ENCODE peak calls at places on chromosomes 6 and 20, in ten cellular contexts. X is WTC11; K is astrocyte of the spinal cord; O is EH; V is choroid plexus epithelial cell; H is KG1; U is GM04504; N is T-helper 2 cell; R is activated naive CD8-positive, alpha-beta T cell treated with anti-CD3 and anti-CD28 coated beads, Interleukin-2, amount 50 U/mL, for 24 hours; F is NCI-H2081. D is an unnamed sample.
A peak's percentile ranks its signal among the peaks of the same experiment; 100 is the strongest.

GRCh38 chr6:97440590-97441176 is 157.7 kb upstream of the MMS22L start:
- DNase-seq in O (peak; percentile 31), V (peak; percentile 63), R (no peak), K (peak; percentile 38), N (no peak), H (no peak), U (peak; percentile 5), F (peak; percentile 82), X (peak; percentile 42), D (peak; percentile 18)

GRCh38 chr6:170265655-170266054 is 25.2 kb downstream of the DLL1 start:
- DNase-seq in V (no peak), F (peak; percentile 80), H (no peak), N (no peak), U (no peak), X (no peak), K (no peak), R (no peak), O (no peak), D (no peak)

GRCh38 chr6:34585512-34586045 is 29.4 kb upstream of the SPDEF start:
- DNase-seq in N (no peak), H (no peak), O (peak; percentile 28), U (peak; percentile 24), V (peak; percentile 38), F (no peak), K (no peak), X (no peak), R (no peak), D (peak; percentile 13)

GRCh38 chr6:30556006-30556713 is at the start of gene GNL1:
- DNase-seq in O (peak; percentile 82), R (peak; percentile 99), X (peak; percentile 97), U (peak; percentile 65), N (peak; percentile 99), V (peak; percentile 95), H (peak; percentile 96), F (peak; percentile 90), K (peak; percentile 93), D (peak; percentile 72)

GRCh38 chr6:13256614-13257013 is 71.7 kb downstream of the TBC1D7 start:
- DNase-seq in V (no peak), R (no peak), F (no peak), X (no peak), U (no peak), H (no peak), K (no peak), N (no peak), O (peak; percentile 50), D (no peak)

GRCh38 chr20:48742233-48742632 is 85.6 kb downstream of the PREX1 start:
- DNase-seq in U (no peak), O (no peak), R (no peak), H (no peak), F (no peak), N (no peak), V (no peak), X (no peak), K (no peak), D (no peak)

GRCh38 chr20:63626424-63627128 is at the start of gene GMEB2:
- DNase-seq in F (peak; percentile 83), R (peak; percentile 78), O (peak; percentile 74), N (no peak), V (peak; percentile 69), K (no peak), H (no peak), X (no peak), U (peak; percentile 34), D (no peak)

GRCh38 chr20:5767493-5768098 is 17.4 kb downstream of the SHLD1 start:
- DNase-seq in X (no peak), U (no peak), F (no peak), R (no peak), O (no peak), N (no peak), H (no peak), K (no peak), V (no peak), D (no peak)

GRCh38 chr20:47089151-47089550 is 194.5 kb downstream of the EYA2 start:
- DNase-seq in K (no peak), R (no peak), U (no peak), H (no peak), V (no peak), O (no peak), F (no peak), X (no peak), N (no peak), D (no peak)

GRCh38 chr6:56490994-56491393 is 151.7 kb downstream of the DST start:
- DNase-seq in O (peak; percentile 58), F (no peak), R (no peak), U (peak; percentile 19), X (no peak), N (no peak), H (no peak), V (peak; percentile 73), K (peak; percentile 53), D (no peak)

GRCh38 chr6:34671801-34672656 is 24.5 kb downstream of the ILRUN start:
- DNase-seq in U (no peak), H (no peak), F (no peak), V (peak; percentile 33), K (no peak), X (no peak), O (peak; percentile 64), N (peak; percentile 78), R (peak; percentile 65), D (peak; percentile 53)

GRCh38 chr20:64239449-64240242 is 15.9 kb upstream of the PCMTD2 start:
- DNase-seq in X (no peak), N (no peak), F (no peak), U (no peak), K (no peak), H (no peak), O (no peak), R (no peak), V (no peak), D (no peak)

GRCh38 chr20:49517509-49518100 is 35.1 kb upstream of the KCNB1 start:
- DNase-seq in H (no peak), K (no peak), R (no peak), X (no peak), O (no peak), F (no peak), U (no peak), V (no peak), N (no peak), D (peak; percentile 9)

GRCh38 chr6:139510040-139510815 is 135.8 kb upstream of the CITED2 start:
- DNase-seq in O (no peak), N (no peak), F (no peak), R (no peak), K (no peak), H (no peak), V (no peak), X (no peak), U (no peak), D (no peak)

GRCh38 chr6:41092421-41093140 is 19.8 kb downstream of the NFYA start:
- DNase-seq in N (no peak), U (no peak), H (no peak), O (peak; percentile 41), V (peak; percentile 72), R (no peak), K (peak; percentile 20), F (no peak), X (no peak), D (no peak)

GRCh38 chr6:170451762-170452651 is 101.1 kb downstream of the PSMB1 start:
- DNase-seq in X (no peak), R (no peak), U (no peak), O (no peak), V (no peak), N (no peak), K (no peak), F (no peak), H (no peak), D (no peak)

GRCh38 chr6:65202738-65203137 is 504.3 kb downstream of the EYS start:
- DNase-seq in O (no peak), F (no peak), X (no peak), R (no peak), H (no peak), U (no peak), K (no peak), N (no peak), V (no peak), D (no peak)

GRCh38 chr6:13229205-13230085 is 98.9 kb downstream of the TBC1D7 start:
- DNase-seq in U (no peak), X (peak; percentile 22), N (peak; percentile 79), V (peak; percentile 39), H (no peak), R (peak; percentile 16), K (no peak), O (peak; percentile 46), F (peak; percentile 17), D (no peak)

GRCh38 chr20:3739926-3740599 is 7.6 kb downstream of the HSPA12B start:
- DNase-seq in X (no peak), R (no peak), U (no peak), O (no peak), V (no peak), N (no peak), H (no peak), K (no peak), F (no peak), D (no peak)

GRCh38 chr20:59365611-59366284 is 65.3 kb downstream of the EDN3 start:
- DNase-seq in F (no peak), U (no peak), O (no peak), K (no peak), H (no peak), V (no peak), N (no peak), X (no peak), R (no peak), D (no peak)

GRCh38 chr6:24910331-24910849 is 25.4 kb downstream of the RIPOR2 start:
- DNase-seq in H (no peak), F (no peak), R (peak; percentile 66), O (peak; percentile 51), U (no peak), V (peak; percentile 24), X (peak; percentile 55), K (no peak), N (peak; percentile 33), D (no peak)

GRCh38 chr20:2084703-2085102 is 16.9 kb upstream of the STK35 start:
- DNase-seq in N (no peak), H (no peak), K (no peak), U (peak; percentile 47), F (no peak), X (no peak), V (no peak), O (peak; percentile 25), R (no peak), D (peak; percentile 28)

GRCh38 chr6:28587011-28587745 is 61.5 kb downstream of the GPX5 start:
- DNase-seq in H (no peak), K (peak; percentile 61), U (no peak), F (peak; percentile 90), V (peak; percentile 60), O (peak; percentile 16), N (peak; percentile 7), X (peak; percentile 84), R (peak; percentile 58), D (no peak)

GRCh38 chr6:148979006-148979901 is 232.4 kb downstream of the UST start:
- DNase-seq in X (no peak), V (no peak), K (no peak), U (no peak), N (no peak), R (no peak), O (no peak), H (no peak), F (no peak), D (no peak)

GRCh38 chr20:46828471-46828870 is 66.2 kb upstream of the EYA2 start:
- DNase-seq in X (no peak), O (peak; percentile 90), F (no peak), K (peak; percentile 69), V (peak; percentile 74), H (no peak), N (no peak), U (peak; percentile 45), R (no peak), D (peak; percentile 63)

GRCh38 chr20:34473262-34473883 is 42.8 kb upstream of the DYNLRB1 start:
- DNase-seq in H (no peak), U (no peak), F (no peak), X (peak; percentile 74), K (peak; percentile 23), O (peak; percentile 41), V (peak; percentile 70), R (peak; percentile 40), N (no peak), D (peak; percentile 21)

GRCh38 chr20:19699132-19699971 is 58.7 kb upstream of the RIN2 start:
- DNase-seq in U (peak; percentile 39), H (no peak), O (peak; percentile 95), K (peak; percentile 75), N (no peak), X (no peak), F (no peak), R (no peak), V (peak; percentile 87), D (peak; percentile 63)

GRCh38 chr6:104887350-104887749 is 27.6 kb upstream of the HACE1 start:
- DNase-seq in O (peak; percentile 60), U (peak; percentile 6), R (no peak), N (no peak), F (no peak), H (no peak), V (peak; percentile 42), K (peak; percentile 41), X (no peak), D (no peak)